ENCODE peak calls at places on chromosomes 12 and 14, in five cellular contexts. F is H1, S is A549, Y is HepG2, I is K562. R is an unnamed sample.

GRCh38 chr14:102523200-102524025 is 13.8 kb upstream of the ANKRD9 start:
- DNase-seq in F (no peak), S (no peak), Y (no peak), I (no peak), R (no peak)

GRCh38 chr12:16037533-16037932 is 126.4 kb downstream of the DERA start:
- DNase-seq in F (no peak), S (no peak), Y (peak; percentile 4), I (no peak), R (no peak)

GRCh38 chr12:89263874-89264273 is 88.4 kb downstream of the DUSP6 start:
- DNase-seq in F (no peak), S (no peak), Y (no peak), I (no peak), R (no peak)

GRCh38 chr12:131542351-131542750 is 168.5 kb upstream of the SFSWAP start:
- DNase-seq in F (no peak), S (no peak), Y (no peak), I (no peak), R (no peak)

GRCh38 chr12:694734-695503 is 31.7 kb upstream of the NINJ2 start:
- DNase-seq in F (no peak), S (no peak), Y (peak; percentile 86), I (no peak), R (no peak)

GRCh38 chr12:18895540-18895939 is 157.6 kb downstream of the CAPZA3 start:
- DNase-seq in F (no peak), S (no peak), Y (no peak), I (no peak), R (no peak)

GRCh38 chr12:54056110-54056509 is 2.5 kb downstream of the HOXC4 start:
- DNase-seq in F (no peak), S (no peak), Y (no peak), I (no peak), R (no peak)

GRCh38 chr12:56425940-56426438 is 23.2 kb downstream of the TIMELESS start:
- DNase-seq in F (no peak), S (no peak), Y (no peak), I (no peak), R (no peak)

GRCh38 chr12:68806488-68807237 is 1.3 kb upstream of the MDM2 start:
- DNase-seq in F (no peak), S (no peak), Y (no peak), I (no peak), R (no peak)

GRCh38 chr12:18443768-18444437 is 182.6 kb downstream of the PIK3C2G start:
- DNase-seq in F (no peak), S (no peak), Y (no peak), I (no peak), R (peak; percentile 26)

GRCh38 chr12:82415402-82415801 is 57.1 kb downstream of the METTL25 start:
- DNase-seq in F (no peak), S (peak; percentile 4), Y (no peak), I (no peak), R (peak; percentile 49)

DNA sequence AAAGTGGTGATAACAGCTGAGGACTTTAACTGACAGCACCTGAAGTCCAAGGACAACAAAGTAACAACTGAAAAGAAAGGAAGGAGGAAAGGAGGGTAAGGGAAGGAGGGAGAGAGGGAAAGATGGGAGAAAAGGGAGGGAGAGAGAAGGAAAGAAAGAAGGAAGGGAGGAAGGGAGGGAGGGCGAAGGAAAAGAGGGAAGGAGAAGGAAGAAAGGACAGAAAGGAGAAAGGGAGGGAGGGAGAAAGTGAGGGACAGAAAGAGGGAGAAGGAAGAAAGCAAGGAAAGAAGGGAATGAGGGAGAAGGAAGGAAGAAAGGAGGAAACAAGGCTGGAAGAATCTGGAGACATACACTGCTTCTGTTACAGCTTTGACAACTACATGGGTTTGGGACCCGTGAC is 494.4 kb downstream of the FUT8 start:
- DNase-seq in F (no peak), S (no peak), Y (no peak), I (no peak), R (no peak)
- TF ChIP-seq POLR2A in F (no peak), S (no peak), Y (no peak), I (no peak), R (no peak)

GRCh38 chr12:48316491-48316890 is 34.2 kb downstream of the ZNF641 start:
- DNase-seq in F (no peak), S (no peak), Y (no peak), I (no peak), R (no peak)

GRCh38 chr12:48307269-48307668 is 43.5 kb downstream of the ZNF641 start:
- DNase-seq in F (no peak), S (no peak), Y (no peak), I (peak; percentile 14), R (no peak)

DNA sequence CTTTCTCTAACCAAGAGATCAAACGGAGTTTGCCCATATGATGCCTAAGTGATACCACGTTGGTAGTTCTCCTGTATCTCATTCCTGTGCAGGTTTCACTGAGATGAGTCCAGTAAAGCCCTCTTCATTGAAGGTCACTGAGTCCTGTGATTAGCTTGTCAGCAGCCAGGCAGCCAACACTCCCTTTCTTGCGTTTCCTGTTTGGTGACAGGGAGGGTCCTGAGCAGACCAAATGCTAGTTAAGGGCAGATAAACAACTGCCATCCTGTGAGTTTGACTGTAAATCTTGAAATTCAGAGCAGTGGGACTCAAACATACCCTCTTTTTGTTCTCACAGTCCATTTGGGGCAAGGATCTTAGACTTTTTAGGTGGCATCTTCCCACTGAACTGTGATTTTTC is 39.4 kb downstream of the ZNF641 start:
- DNase-seq in F (no peak), S (no peak), Y (no peak), I (peak; percentile 57), R (no peak)
- TF ChIP-seq RFX5 in F (no peak), S (no peak), Y (no peak), I (no peak), R (no peak)

DNA sequence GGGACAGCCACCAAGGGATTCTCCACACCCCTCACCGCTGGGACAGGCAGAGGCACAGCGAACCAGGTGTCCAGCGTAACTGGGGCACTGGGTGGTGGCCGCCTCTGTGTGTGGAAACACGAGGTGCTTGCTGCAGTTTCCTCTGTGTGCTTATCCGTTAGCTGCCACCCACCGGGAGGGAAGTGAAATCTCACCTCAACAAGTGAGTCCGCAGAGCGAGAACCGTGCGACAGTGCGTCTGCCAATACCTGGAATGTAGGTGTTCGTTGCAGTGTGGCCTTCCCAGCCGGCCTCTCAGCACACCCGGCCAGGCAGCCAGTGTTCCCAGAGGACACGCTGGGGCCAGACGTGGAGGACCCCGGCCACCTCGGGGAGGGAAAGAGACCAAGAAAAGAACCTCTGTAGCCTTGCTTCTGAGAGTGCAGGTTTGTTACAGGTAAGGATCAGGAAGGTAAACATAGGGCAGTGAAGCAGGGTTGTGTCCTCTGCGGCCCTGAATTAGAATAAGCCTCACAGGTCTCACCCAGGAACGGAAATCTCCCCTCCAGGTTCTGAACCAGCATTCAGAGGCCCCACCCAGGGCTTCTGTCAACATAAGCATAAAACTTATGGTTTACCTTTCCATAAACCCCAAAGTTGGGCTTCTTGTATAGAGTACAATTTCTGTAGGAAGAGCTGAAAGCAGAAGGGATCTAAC is 1.5 kb downstream of the BCL2L14 start:
- DNase-seq in F (no peak), S (no peak), Y (peak; percentile 38), I (no peak), R (no peak)
- TF ChIP-seq POLR2A in F (no peak), S (no peak), Y (no peak), I (no peak), R (no peak)

GRCh38 chr12:50425859-50426258 is 25.2 kb downstream of the LARP4 start:
- DNase-seq in F (no peak), S (no peak), Y (no peak), I (no peak), R (no peak)
- TF ChIP-seq RFX5 in F (no peak), S (no peak), Y (no peak), I (no peak), R (no peak)

GRCh38 chr12:12273291-12273957 is 6.6 kb upstream of the LRP6 start:
- DNase-seq in F (no peak), S (no peak), Y (no peak), I (no peak), R (peak; percentile 36)
- TF ChIP-seq POLR2A in F (no peak), S (no peak), Y (no peak), I (no peak), R (no peak)

GRCh38 chr12:78385541-78385940 is 479.0 kb upstream of the SYT1 start:
- DNase-seq in F (no peak), S (no peak), Y (no peak), I (no peak), R (peak; percentile 16)
- TF ChIP-seq RFX5 in F (no peak), S (no peak), Y (no peak), I (no peak), R (no peak)

DNA sequence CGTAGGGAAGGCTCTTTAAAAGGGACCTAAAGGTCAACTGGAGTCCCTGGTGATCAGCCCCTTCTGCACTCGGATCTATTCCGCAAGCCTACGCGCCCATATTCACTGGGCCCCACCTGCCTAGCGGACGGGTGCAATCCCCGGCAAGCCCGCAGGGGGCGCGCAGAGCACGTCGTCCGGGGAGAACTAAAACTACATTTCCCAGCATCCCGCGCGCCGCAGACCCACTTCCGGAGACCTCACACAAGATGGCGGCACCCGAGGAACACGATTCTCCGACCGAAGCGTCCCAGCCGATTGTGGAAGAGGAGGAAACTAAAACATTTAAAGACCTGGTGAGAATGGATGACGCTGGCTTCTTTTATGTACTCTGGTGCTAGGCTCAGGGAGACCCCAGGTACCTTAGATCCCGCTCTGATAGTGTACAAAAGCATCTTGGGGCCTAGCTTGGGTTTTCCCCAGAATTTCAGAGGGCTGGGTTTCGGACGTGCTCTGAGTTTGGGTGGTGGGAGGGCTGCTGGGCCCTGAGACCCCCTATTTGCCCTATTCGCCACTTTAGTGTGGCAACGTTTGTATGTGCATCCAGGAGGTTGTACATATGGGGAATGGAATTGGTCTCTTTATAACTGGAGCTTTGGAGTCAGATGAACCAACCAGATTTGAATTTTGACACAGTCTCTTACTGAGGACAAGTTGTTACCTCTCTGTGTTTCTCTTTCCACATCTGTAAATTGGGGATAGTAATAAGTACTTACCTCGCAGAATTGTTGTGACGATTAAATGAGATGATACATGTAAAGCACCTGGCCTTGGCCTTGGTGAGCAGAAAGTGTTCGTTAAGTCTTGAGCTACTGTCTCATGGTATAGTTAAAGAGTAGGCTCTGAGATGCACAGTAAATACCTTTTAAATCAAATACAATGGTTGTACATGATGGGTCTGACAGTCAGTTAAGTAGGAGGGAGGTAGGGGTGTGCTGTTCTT is at the start of gene DDX47:
- DNase-seq in F (peak; percentile 76), S (peak; percentile 95), Y (peak; percentile 85), I (peak; percentile 85), R (peak; percentile 88)
- TF ChIP-seq POLR2A in F (peak; percentile 65), S (peak; percentile 46), Y (no peak), I (peak; percentile 75), R (peak; percentile 62)

DNA sequence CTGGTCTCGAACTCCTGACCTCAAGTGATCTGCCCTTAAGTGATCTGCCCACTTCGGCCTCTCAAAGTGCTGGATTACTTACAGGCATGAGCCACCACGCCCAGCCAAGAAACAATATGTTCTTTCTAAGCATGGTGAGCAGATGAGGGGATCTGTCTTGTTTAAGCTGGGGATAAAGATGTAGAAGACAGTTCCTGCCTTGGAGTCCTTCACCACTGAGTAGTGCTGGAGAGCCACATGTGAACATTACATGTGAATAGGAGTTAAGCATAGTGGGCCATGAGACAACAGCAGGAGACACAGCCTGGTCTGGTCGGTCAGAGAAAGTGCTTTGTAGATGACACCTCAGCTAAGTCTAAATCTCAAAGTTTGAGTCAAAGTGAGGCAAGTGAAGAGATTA is 26.0 kb downstream of the TMBIM6 start:
- DNase-seq in F (no peak), S (no peak), Y (no peak), I (no peak), R (no peak)
- TF ChIP-seq RFX5 in F (no peak), S (no peak), Y (no peak), I (no peak), R (no peak)

GRCh38 chr12:27334052-27334720 is 1.6 kb downstream of the BMAL2 start:
- DNase-seq in F (no peak), S (no peak), Y (no peak), I (no peak), R (no peak)
- TF ChIP-seq POLR2A in F (no peak), S (no peak), Y (no peak), I (no peak), R (no peak)

R was measured in IMR-90.